ENCODE peak calls at places on chromosome X, in nine cellular contexts. P is HL-60, S is heart left ventricle, G is A549, Q is choroid plexus epithelial cell, J is foreskin fibroblast, K is stomach, D is Peyer's patch, U is left ventricle myocardium inferior. I is an unnamed sample.
A peak's percentile ranks its signal among the peaks of the same experiment; 100 is the strongest.

GRCh38 chrX:63250253-63250868 is 100.8 kb downstream of the SPIN4 start:
- DNase-seq in D (peak; percentile 55), U (no peak), S (peak; percentile 22), K (peak; percentile 26), Q (peak; percentile 89), P (peak; percentile 68), J (peak; percentile 77), G (peak; percentile 79), I (peak; percentile 80)

GRCh38 chrX:37867509-37868153 is 20.3 kb upstream of the DYNLT3 start:
- DNase-seq in G (no peak), K (no peak), J (no peak), U (no peak), Q (no peak), P (no peak), S (no peak), D (no peak), I (no peak)

GRCh38 chrX:154430916-154431315 is 2.4 kb downstream of the ATP6AP1 start:
- DNase-seq in D (no peak), K (no peak), S (no peak), Q (no peak), U (no peak), P (peak; percentile 75), G (no peak), J (no peak), I (no peak)

GRCh38 chrX:119762718-119763117 is 4.3 kb downstream of the SOWAHD start:
- DNase-seq in S (no peak), P (peak; percentile 57), Q (no peak), J (peak; percentile 28), K (no peak), D (no peak), U (no peak), G (no peak), I (no peak)

GRCh38 chrX:134542485-134542884 is 82.5 kb downstream of the HPRT1 start:
- DNase-seq in P (peak; percentile 42), K (no peak), J (peak; percentile 67), U (no peak), D (no peak), G (peak; percentile 53), Q (peak; percentile 86), S (peak; percentile 25), I (peak; percentile 92)

GRCh38 chrX:81120936-81121351 is 80.8 kb downstream of the HMGN5 start:
- DNase-seq in D (peak; percentile 61), P (peak; percentile 54), G (peak; percentile 60), J (peak; percentile 73), Q (peak; percentile 67), K (peak; percentile 34), U (peak; percentile 16), S (peak; percentile 18), I (peak; percentile 32)

GRCh38 chrX:10102046-10102704 is 54.6 kb upstream of the CLCN4 start:
- DNase-seq in Q (no peak), S (no peak), G (no peak), P (no peak), U (no peak), D (no peak), J (no peak), K (no peak), I (no peak)

GRCh38 chrX:115226929-115227328 is 7.0 kb downstream of the LRCH2 start:
- DNase-seq in S (no peak), J (peak; percentile 54), Q (peak; percentile 54), G (peak; percentile 51), K (no peak), P (no peak), U (no peak), D (no peak), I (peak; percentile 33)

GRCh38 chrX:115616943-115617563 is 56.1 kb downstream of the PLS3 start:
- DNase-seq in P (no peak), D (no peak), G (peak; percentile 85), Q (peak; percentile 89), U (no peak), J (peak; percentile 64), K (no peak), S (no peak), I (peak; percentile 55)

GRCh38 chrX:155819966-155820491 is 61.1 kb upstream of the VAMP7 start:
- DNase-seq in U (peak; percentile 46), J (peak; percentile 84), S (peak; percentile 66), K (peak; percentile 63), G (peak; percentile 82), P (peak; percentile 73), Q (peak; percentile 93), D (peak; percentile 76), I (peak; percentile 82)

GRCh38 chrX:131704136-131704695 is 160.3 kb downstream of the OR13H1 start:
- DNase-seq in K (peak; percentile 91), D (peak; percentile 97), U (no peak), G (peak; percentile 92), Q (no peak), P (peak; percentile 78), S (no peak), J (peak; percentile 15), I (peak; percentile 95)

GRCh38 chrX:19579485-19579884 is 64.2 kb upstream of the MAP3K15 start:
- DNase-seq in G (no peak), J (peak; percentile 71), D (no peak), K (no peak), Q (peak; percentile 33), U (no peak), P (no peak), S (no peak), I (peak; percentile 34)

GRCh38 chrX:27336466-27337091 is 126.6 kb downstream of the PPP4R3C start:
- DNase-seq in K (peak; percentile 33), S (no peak), U (no peak), D (peak; percentile 49), J (peak; percentile 1), P (peak; percentile 46), G (peak; percentile 23), Q (peak; percentile 25), I (peak; percentile 8)

GRCh38 chrX:153065389-153065788 is 6.9 kb upstream of the PNMA6A start:
- DNase-seq in S (no peak), P (no peak), Q (no peak), K (no peak), J (peak; percentile 26), U (no peak), D (no peak), G (no peak), I (no peak)

GRCh38 chrX:54444752-54445151 is 4.5 kb downstream of the TSR2 start:
- DNase-seq in P (no peak), Q (no peak), K (no peak), D (no peak), J (no peak), G (no peak), S (no peak), U (no peak), I (no peak)

GRCh38 chrX:38313190-38313589 is 14.1 kb downstream of the RPGR start:
- DNase-seq in J (peak; percentile 57), G (no peak), P (no peak), D (no peak), S (no peak), Q (peak; percentile 63), K (no peak), U (no peak), I (no peak)

GRCh38 chrX:41733939-41734338 is 10.0 kb downstream of the GPR82 start:
- DNase-seq in S (no peak), U (no peak), J (no peak), D (peak; percentile 73), G (no peak), Q (peak; percentile 22), K (no peak), P (peak; percentile 5), I (no peak)

GRCh38 chrX:31038585-31039326 is 33.1 kb downstream of the FTHL17 start:
- DNase-seq in P (peak; percentile 3), Q (peak; percentile 63), G (peak; percentile 6), J (peak; percentile 52), U (peak; percentile 11), K (peak; percentile 33), S (peak; percentile 19), D (peak; percentile 55), I (peak; percentile 54)

GRCh38 chrX:18666614-18667013 is 5.3 kb downstream of the RS1 start:
- DNase-seq in J (no peak), K (no peak), Q (no peak), U (no peak), D (no peak), S (peak; percentile 20), P (peak; percentile 49), G (no peak), I (no peak)

GRCh38 chrX:17560385-17560784 is 176.9 kb upstream of the SCML1 start:
- DNase-seq in K (no peak), D (no peak), S (no peak), G (no peak), Q (peak; percentile 16), U (no peak), J (no peak), P (no peak), I (no peak)
- H3K4me3 ChIP-seq in K (no peak overlapping the region), D (no peak overlapping the region), S (no peak overlapping the region), G (no peak overlapping the region), Q (no peak overlapping the region), U (no peak overlapping the region), J (no peak overlapping the region), P (no peak overlapping the region), I (no peak overlapping the region)

GRCh38 chrX:86946569-86946968 is 571.0 kb upstream of the KLHL4 start:
- DNase-seq in S (no peak), Q (peak; percentile 30), U (no peak), J (no peak), G (peak; percentile 43), P (peak; percentile 19), K (no peak), D (no peak), I (no peak)
- TF ChIP-seq CTCF in S (peak; percentile 44), Q (peak; percentile 51), U (peak; percentile 39), J (peak; percentile 16), G (peak; percentile 19), P (peak; percentile 42), K (no peak), D (no peak), I (peak; percentile 42)

GRCh38 chrX:28586291-28586690 is 955 bp upstream of the IL1RAPL1 start:
- DNase-seq in U (peak; percentile 19), J (peak; percentile 15), P (no peak), D (no peak), Q (peak; percentile 62), K (no peak), G (no peak), S (peak; percentile 19), I (peak; percentile 4)
- H3K4me3 ChIP-seq in U (peak overlapping the region; percentile 66), J (no peak overlapping the region), P (no peak overlapping the region), D (no peak overlapping the region), Q (peak overlapping the region; percentile 53), K (peak overlapping the region; percentile 26), G (no peak overlapping the region), S (peak overlapping the region; percentile 49), I (peak overlapping the region; percentile 43)

GRCh38 chrX:7194606-7195005 is 46.7 kb upstream of the PUDP start:
- DNase-seq in K (no peak), J (no peak), D (no peak), Q (no peak), S (no peak), U (no peak), G (no peak), P (no peak), I (no peak)

GRCh38 chrX:7192871-7193270 is 44.9 kb upstream of the PUDP start:
- DNase-seq in J (no peak), P (no peak), G (no peak), Q (no peak), U (no peak), K (no peak), D (no peak), S (no peak), I (no peak)

GRCh38 chrX:7190157-7190556 is 42.2 kb upstream of the PUDP start:
- DNase-seq in U (no peak), D (no peak), G (no peak), K (no peak), J (no peak), Q (no peak), S (no peak), P (no peak), I (no peak)

DNA sequence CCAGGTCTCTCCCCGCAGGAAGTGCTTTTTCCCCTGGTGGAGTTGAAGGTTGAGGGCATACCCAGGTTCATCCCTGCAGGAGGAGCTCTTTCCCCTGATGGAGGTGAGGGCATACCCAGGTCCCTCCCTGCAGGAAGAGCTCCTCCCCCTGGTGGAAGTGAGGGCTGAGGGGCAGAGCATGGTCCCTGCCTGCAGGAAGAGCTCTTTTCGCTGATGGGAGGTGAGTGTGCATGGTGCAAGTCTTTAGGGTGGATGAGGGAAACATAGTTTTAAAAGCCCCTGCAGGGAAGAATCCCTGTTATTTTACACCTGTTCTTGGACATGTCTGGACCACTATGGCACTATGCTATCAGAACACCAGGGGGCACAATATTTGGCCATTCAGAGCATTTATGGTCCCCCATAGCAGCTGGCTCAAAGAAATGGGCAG is 43.7 kb upstream of the PUDP start:
- DNase-seq in K (no peak), S (no peak), Q (no peak), G (peak; percentile 4), P (no peak), U (no peak), D (no peak), J (peak; percentile 24), I (peak; percentile 3)
- TF ChIP-seq CTCF in K (no peak), S (peak; percentile 6), Q (peak; percentile 32), G (no peak), P (no peak), U (peak; percentile 24), D (no peak), J (no peak), I (peak; percentile 42)

I was measured in fibroblast of villous mesenchyme.